ENCODE peak calls at places on chromosomes 7 and 10, in nine cellular contexts. L is activated naive CD4-positive, alpha-beta T cell; V is HT1080; T is occipital lobe; M is SHP77 treated with DMSO at 0.1 percent for 48 hours; S is stimulated activated CD8-positive, alpha-beta memory T cell treated with anti-CD3 and anti-CD28 coated beads, Interleukin-2, amount 100 ng/mL, for 48 hours; K is stimulated activated naive B cell treated with anti-CD40 and anti-IgM and Interleukin-4, amounts not matched to agents 10 μg/mL and 1 μg/mL and 100 μg/mL, for 72 hours; X is stimulated activated CD4-positive, alpha-beta T cell treated with anti-CD3 and anti-CD28 coated beads, Interleukin-1b, Interleukin-23, amount 100 ng/mL, for 24 hours; P is AG04450. W is an unnamed sample.

GRCh38 chr10:133082685-133083421 is 4.9 kb upstream of the ADGRA1 start:
- DNase-seq in L (no peak), V (no peak), T (peak; percentile 36), M (no peak), S (no peak), K (no peak), X (no peak), P (no peak), W (no peak)

GRCh38 chr10:128087884-128088695 is 38.1 kb downstream of the MKI67 start:
- DNase-seq in L (no peak), V (no peak), T (no peak), M (no peak), S (no peak), K (no peak), X (no peak), P (no peak), W (no peak)

GRCh38 chr7:106281919-106282318 is 2.9 kb downstream of the NAMPT start:
- DNase-seq in L (no peak), V (no peak), T (no peak), M (no peak), S (no peak), K (no peak), X (no peak), P (no peak), W (no peak)

GRCh38 chr7:139535252-139535651 is 11.8 kb downstream of the CLEC2L start:
- DNase-seq in L (no peak), V (no peak), T (no peak), M (no peak), S (no peak), K (no peak), X (no peak), P (no peak), W (no peak)

GRCh38 chr10:115936926-115937755 is 335.9 kb downstream of the GFRA1 start:
- DNase-seq in L (no peak), V (peak; percentile 61), T (no peak), M (no peak), S (no peak), K (no peak), X (no peak), P (no peak), W (no peak)

GRCh38 chr7:134788191-134788590 is 8.8 kb downstream of the CALD1 start:
- DNase-seq in L (no peak), V (no peak), T (no peak), M (no peak), S (no peak), K (no peak), X (no peak), P (no peak), W (no peak)

GRCh38 chr7:36021367-36021766 is 131.7 kb upstream of the EEPD1 start:
- DNase-seq in L (no peak), V (no peak), T (no peak), M (no peak), S (no peak), K (no peak), X (no peak), P (no peak), W (no peak)

GRCh38 chr10:121459279-121459764 is 138.9 kb downstream of the FGFR2 start:
- DNase-seq in L (no peak), V (no peak), T (no peak), M (no peak), S (no peak), K (no peak), X (no peak), P (no peak), W (no peak)

GRCh38 chr10:95308389-95309302 is 17.8 kb upstream of the PDLIM1 start:
- DNase-seq in L (no peak), V (peak; percentile 98), T (no peak), M (no peak), S (no peak), K (no peak), X (no peak), P (peak; percentile 95), W (no peak)

GRCh38 chr10:1097436-1097835 is 41.3 kb downstream of the WDR37 start:
- DNase-seq in L (no peak), V (no peak), T (no peak), M (no peak), S (no peak), K (no peak), X (no peak), P (no peak), W (no peak)

GRCh38 chr10:122798704-122799231 is 46.9 kb downstream of the CUZD1 start:
- DNase-seq in L (no peak), V (no peak), T (no peak), M (no peak), S (no peak), K (no peak), X (no peak), P (no peak), W (no peak)

GRCh38 chr7:90172121-90172520 is 17.9 kb downstream of the STEAP1 start:
- DNase-seq in L (no peak), V (no peak), T (no peak), M (no peak), S (no peak), K (no peak), X (no peak), P (no peak), W (no peak)

GRCh38 chr7:121459148-121459547 is 63.0 kb upstream of the FAM3C start:
- DNase-seq in L (no peak), V (no peak), T (no peak), M (no peak), S (no peak), K (no peak), X (no peak), P (no peak), W (no peak)

GRCh38 chr10:12708921-12709320 is 292.6 kb downstream of the CCDC3 start:
- DNase-seq in L (no peak), V (peak; percentile 65), T (peak; percentile 18), M (no peak), S (no peak), K (no peak), X (no peak), P (no peak), W (no peak)

GRCh38 chr7:94779070-94779469 is 123.1 kb upstream of the SGCE start:
- DNase-seq in L (no peak), V (no peak), T (no peak), M (no peak), S (no peak), K (no peak), X (no peak), P (no peak), W (no peak)

GRCh38 chr7:116582164-116582732 is 57.4 kb downstream of the CAV1 start:
- DNase-seq in L (no peak), V (peak; percentile 56), T (no peak), M (no peak), S (no peak), K (no peak), X (no peak), P (no peak), W (no peak)

GRCh38 chr7:83457022-83457892 is 191.7 kb downstream of the SEMA3E start:
- DNase-seq in L (no peak), V (no peak), T (no peak), M (no peak), S (no peak), K (no peak), X (no peak), P (no peak), W (no peak)

GRCh38 chr7:116542618-116543017 is 17.8 kb downstream of the CAV1 start:
- DNase-seq in L (no peak), V (no peak), T (no peak), M (no peak), S (no peak), K (no peak), X (no peak), P (peak; percentile 69), W (no peak)

GRCh38 chr10:114839901-114840300 is 18.3 kb downstream of the FHIP2A start:
- DNase-seq in L (no peak), V (no peak), T (no peak), M (no peak), S (no peak), K (no peak), X (no peak), P (no peak), W (no peak)

GRCh38 chr7:564176-564890 is 44.7 kb upstream of the PDGFA start:
- DNase-seq in L (no peak), V (no peak), T (no peak), M (no peak), S (no peak), K (no peak), X (no peak), P (no peak), W (no peak)

GRCh38 chr10:44386546-44387052 is 1.7 kb upstream of the CXCL12 start:
- DNase-seq in L (no peak), V (peak; percentile 37), T (peak; percentile 19), M (no peak), S (peak; percentile 25), K (peak; percentile 14), X (no peak), P (no peak), W (peak; percentile 64)

GRCh38 chr10:60820093-60820769 is 42.0 kb downstream of the CDK1 start:
- DNase-seq in L (no peak), V (no peak), T (no peak), M (no peak), S (no peak), K (no peak), X (no peak), P (no peak), W (no peak)

GRCh38 chr10:98328640-98329039 is 60.6 kb upstream of the LOXL4 start:
- DNase-seq in L (no peak), V (no peak), T (no peak), M (no peak), S (no peak), K (no peak), X (no peak), P (no peak), W (no peak)

GRCh38 chr10:90847436-90847835 is 10.4 kb downstream of the HTR7 start:
- DNase-seq in L (no peak), V (peak; percentile 73), T (no peak), M (no peak), S (no peak), K (no peak), X (no peak), P (no peak), W (no peak)

GRCh38 chr7:48251766-48252165 is 80.5 kb downstream of the ABCA13 start:
- DNase-seq in L (no peak), V (peak; percentile 83), T (no peak), M (no peak), S (no peak), K (no peak), X (no peak), P (no peak), W (peak; percentile 17)

GRCh38 chr7:5533821-5534367 is 110.3 kb upstream of the TNRC18 start:
- DNase-seq in L (no peak), V (no peak), T (no peak), M (no peak), S (no peak), K (no peak), X (no peak), P (no peak), W (no peak)

GRCh38 chr7:1466524-1467271 is 7.4 kb upstream of the MICALL2 start:
- DNase-seq in L (no peak), V (peak; percentile 48), T (no peak), M (no peak), S (no peak), K (no peak), X (no peak), P (no peak), W (no peak)

GRCh38 chr10:132610071-132610701 is 72.6 kb downstream of the INPP5A start:
- DNase-seq in L (no peak), V (no peak), T (no peak), M (no peak), S (no peak), K (no peak), X (no peak), P (no peak), W (no peak)